ENCODE peak calls at places on chromosomes 16 and 17, in eight cellular contexts. L is HCT116; K is HCEC 1CT; O is stimulated activated CD4-positive, alpha-beta T cell treated with anti-CD3 and anti-CD28 coated beads, TNF-alpha, amount 100 ng/mL, for 48 hours; J is mucosa of gallbladder; S is transverse colon; Z is nephron progenitor cell; D is activated CD8-positive, alpha-beta memory T cell treated with anti-CD3 and anti-CD28 coated beads, Interleukin-2, amount 50 U/mL, for 4 hours. C is an unnamed sample.

GRCh38 chr17:21285164-21286065 is 904 bp downstream of the MAP2K3 start:
- DNase-seq in Z (no peak), O (no peak), K (peak; percentile 68), S (peak; percentile 51), J (peak; percentile 13), D (peak; percentile 17), L (no peak), C (no peak)

GRCh38 chr17:81158688-81159590 is 6.4 kb upstream of the PVALEF start:
- DNase-seq in Z (no peak), D (no peak), L (no peak), S (no peak), O (no peak), K (no peak), J (no peak), C (no peak)

GRCh38 chr17:74389937-74390679 is 22.8 kb downstream of the GPR142 start:
- DNase-seq in Z (no peak), K (no peak), O (no peak), S (no peak), L (no peak), D (no peak), J (no peak), C (no peak)

GRCh38 chr16:50708373-50709060 is 15.1 kb downstream of the NOD2 start:
- DNase-seq in J (no peak), K (no peak), Z (no peak), L (no peak), O (peak; percentile 43), S (no peak), D (no peak), C (peak; percentile 33)

GRCh38 chr17:3551189-3551588 is 6.4 kb downstream of the TRPV3 start:
- DNase-seq in S (peak; percentile 63), L (no peak), O (no peak), D (no peak), J (no peak), Z (no peak), K (no peak), C (no peak)

GRCh38 chr17:27764589-27764988 is 35.7 kb downstream of the NOS2 start:
- DNase-seq in K (no peak), O (no peak), Z (no peak), S (no peak), J (no peak), D (no peak), L (no peak), C (no peak)

GRCh38 chr16:68644715-68645493 is at the start of gene CDH3:
- DNase-seq in J (peak; percentile 14), K (no peak), D (no peak), S (peak; percentile 65), L (peak; percentile 67), O (peak; percentile 3), Z (peak; percentile 60), C (peak; percentile 44)

GRCh38 chr16:56242740-56243139 is 51.5 kb downstream of the GNAO1 start:
- DNase-seq in L (no peak), O (no peak), S (no peak), D (no peak), Z (no peak), K (no peak), J (no peak), C (no peak)

GRCh38 chr17:38925263-38925995 is at the start of gene LASP1NB:
- DNase-seq in O (no peak), Z (peak; percentile 65), K (no peak), J (peak; percentile 63), D (peak; percentile 61), S (no peak), L (no peak), C (peak; percentile 46)

GRCh38 chr17:7220593-7221280 is 999 bp downstream of the ACADVL start:
- DNase-seq in J (peak; percentile 58), S (peak; percentile 77), K (peak; percentile 42), Z (no peak), O (no peak), L (no peak), D (peak; percentile 63), C (peak; percentile 70)

GRCh38 chr17:34658796-34659195 is 79.4 kb downstream of the TMEM132E start:
- DNase-seq in L (no peak), K (no peak), S (no peak), Z (no peak), O (no peak), J (no peak), D (no peak), C (no peak)

GRCh38 chr16:87636050-87636684 is 33.9 kb downstream of the JPH3 start:
- DNase-seq in Z (peak; percentile 84), O (peak; percentile 76), J (peak; percentile 71), D (peak; percentile 83), L (peak; percentile 76), K (peak; percentile 72), S (peak; percentile 84), C (peak; percentile 84)

GRCh38 chr16:87856796-87857228 is 12.5 kb downstream of the SLC7A5 start:
- DNase-seq in L (no peak), S (no peak), O (no peak), J (no peak), Z (no peak), K (no peak), D (peak; percentile 21), C (no peak)

GRCh38 chr17:69763503-69763902 is 311.5 kb upstream of the KCNJ16 start:
- DNase-seq in K (peak; percentile 38), S (no peak), D (no peak), J (no peak), O (no peak), Z (no peak), L (no peak), C (no peak)

GRCh38 chr17:50834786-50835562 is 412 bp upstream of the WFIKKN2 start:
- DNase-seq in D (no peak), L (no peak), O (no peak), K (peak; percentile 30), S (no peak), Z (peak; percentile 52), J (no peak), C (no peak)

GRCh38 chr16:615122-615521 is 15.7 kb upstream of the WFIKKN1 start:
- DNase-seq in J (no peak), K (no peak), Z (no peak), L (no peak), D (no peak), O (no peak), S (no peak), C (no peak)

GRCh38 chr17:77049440-77049839 is 91.3 kb upstream of the SEC14L1 start:
- DNase-seq in L (peak; percentile 24), O (no peak), S (no peak), D (no peak), J (no peak), Z (no peak), K (no peak), C (no peak)

GRCh38 chr17:81868674-81869220 is 2.4 kb downstream of the ARHGDIA start:
- DNase-seq in K (peak; percentile 85), S (peak; percentile 43), D (no peak), J (no peak), Z (no peak), O (no peak), L (peak; percentile 84), C (no peak)

GRCh38 chr17:51627776-51628175 is 367.4 kb downstream of the UTP18 start:
- DNase-seq in L (no peak), Z (no peak), O (no peak), D (no peak), K (no peak), S (no peak), J (no peak), C (no peak)

GRCh38 chr16:49589721-49590120 is 216.1 kb downstream of the C16orf78 start:
- DNase-seq in O (no peak), J (no peak), D (no peak), K (no peak), L (no peak), S (no peak), Z (no peak), C (no peak)

GRCh38 chr16:26447570-26447969 is 619.2 kb upstream of the C16orf82 start:
- DNase-seq in D (no peak), J (no peak), L (no peak), S (no peak), Z (no peak), O (no peak), K (no peak), C (no peak)

GRCh38 chr16:12538667-12539081 is 265.0 kb downstream of the CPPED1 start:
- DNase-seq in Z (no peak), J (no peak), S (no peak), D (no peak), L (no peak), O (no peak), K (no peak), C (no peak)

GRCh38 chr16:35506018-35506897 is 2046.8 kb downstream of the TP53TG3F start:
- DNase-seq in Z (no peak), S (no peak), D (no peak), K (no peak), O (no peak), J (no peak), L (no peak), C (no peak)

C was measured in activated T-cell treated with anti-CD3 and anti-CD28 coated beads, Interleukin-2, amount 50 U/mL, for 1 hour.